ENCODE peak calls at places on chromosome 1, in four cellular contexts. W is mesothelial cell of epicardium, N is GM10248, B is esophagus squamous epithelium. P is an unnamed sample.
A peak's percentile ranks its signal among the peaks of the same experiment; 100 is the strongest.

GRCh38 chr1:153567621-153568366 is 2.1 kb upstream of the S100A2 start:
- DNase-seq in B (no peak), N (peak; percentile 12), W (no peak), P (no peak)

GRCh38 chr1:241323510-241323909 is 33.5 kb downstream of the RGS7 start:
- DNase-seq in B (no peak), W (peak; percentile 78), N (peak; percentile 10), P (no peak)

GRCh38 chr1:245179706-245180105 is 24.9 kb downstream of the KIF26B start:
- DNase-seq in W (no peak), B (no peak), N (no peak), P (no peak)

GRCh38 chr1:930633-931138 is 7.0 kb downstream of the SAMD11 start:
- DNase-seq in B (no peak), W (no peak), N (no peak), P (peak; percentile 69)

GRCh38 chr1:170049191-170049800 is 25.2 kb downstream of the KIFAP3 start:
- DNase-seq in B (no peak), N (no peak), W (no peak), P (no peak)

GRCh38 chr1:163799190-163799805 is 477.5 kb downstream of the NUF2 start:
- DNase-seq in N (no peak), W (no peak), B (no peak), P (no peak)

GRCh38 chr1:61098333-61098732 is 16.0 kb downstream of the NFIA start:
- DNase-seq in W (no peak), N (no peak), B (no peak), P (no peak)

GRCh38 chr1:23904748-23905357 is 8.3 kb downstream of the CNR2 start:
- DNase-seq in B (no peak), N (peak; percentile 52), W (no peak), P (no peak)

GRCh38 chr1:147591993-147592392 is 50.7 kb downstream of the BCL9 start:
- DNase-seq in B (no peak), W (no peak), N (no peak), P (no peak)

GRCh38 chr1:14758962-14759361 is 160.5 kb downstream of the KAZN start:
- DNase-seq in N (no peak), B (no peak), W (no peak), P (no peak)

GRCh38 chr1:206544562-206545257 is 37.4 kb downstream of the RASSF5 start:
- DNase-seq in W (peak; percentile 87), B (no peak), N (peak; percentile 85), P (peak; percentile 80)

GRCh38 chr1:95058974-95059373 is 13.8 kb downstream of the ALG14 start:
- DNase-seq in B (no peak), W (no peak), N (no peak), P (no peak)

GRCh38 chr1:24119859-24120756 is 8.2 kb upstream of the MYOM3 start:
- DNase-seq in B (no peak), W (no peak), N (no peak), P (peak; percentile 75)

GRCh38 chr1:19606817-19607706 is 37.0 kb upstream of the NBL1 start:
- DNase-seq in W (no peak), B (no peak), N (no peak), P (no peak)

GRCh38 chr1:83882906-83883305 is 116.0 kb downstream of the TTLL7 start:
- DNase-seq in B (no peak), W (no peak), N (no peak), P (no peak)
- TF ChIP-seq CTCF in B (no peak), W (no peak), N (peak; percentile 10), P (no peak)

DNA sequence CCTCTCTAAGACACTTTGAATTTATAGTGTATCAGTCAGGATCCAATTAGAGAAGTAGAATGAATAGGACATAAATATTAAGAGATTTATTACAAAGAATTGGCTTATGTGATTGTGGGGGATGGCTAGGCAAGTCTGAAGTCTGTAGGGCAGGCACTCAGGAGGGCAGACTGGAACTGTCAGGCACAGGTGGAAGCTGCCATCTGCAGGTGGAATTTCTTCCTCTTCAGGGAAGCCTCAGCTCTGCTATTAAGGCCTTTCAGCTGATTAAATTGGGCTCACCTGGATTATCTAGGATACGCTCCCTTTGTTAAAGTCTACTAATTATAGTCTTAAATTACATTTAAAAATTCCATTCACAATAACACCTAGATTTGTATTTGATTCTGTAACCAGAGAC is 92.0 kb upstream of the HAO2 start:
- DNase-seq in B (no peak), W (no peak), N (no peak), P (no peak)
- TF ChIP-seq CTCF in B (no peak), W (no peak), N (peak; percentile 33), P (no peak)

GRCh38 chr1:9313576-9313975 is 20.9 kb downstream of the SPSB1 start:
- DNase-seq in B (no peak), W (no peak), N (no peak), P (no peak)

GRCh38 chr1:9312183-9312582 is 19.5 kb downstream of the SPSB1 start:
- DNase-seq in W (no peak), N (no peak), B (no peak), P (no peak)

GRCh38 chr1:9315411-9316079 is 22.9 kb downstream of the SPSB1 start:
- DNase-seq in B (no peak), N (peak; percentile 67), W (no peak), P (no peak)

GRCh38 chr1:9314711-9315379 is 22.2 kb downstream of the SPSB1 start:
- DNase-seq in B (no peak), W (no peak), N (no peak), P (no peak)

DNA sequence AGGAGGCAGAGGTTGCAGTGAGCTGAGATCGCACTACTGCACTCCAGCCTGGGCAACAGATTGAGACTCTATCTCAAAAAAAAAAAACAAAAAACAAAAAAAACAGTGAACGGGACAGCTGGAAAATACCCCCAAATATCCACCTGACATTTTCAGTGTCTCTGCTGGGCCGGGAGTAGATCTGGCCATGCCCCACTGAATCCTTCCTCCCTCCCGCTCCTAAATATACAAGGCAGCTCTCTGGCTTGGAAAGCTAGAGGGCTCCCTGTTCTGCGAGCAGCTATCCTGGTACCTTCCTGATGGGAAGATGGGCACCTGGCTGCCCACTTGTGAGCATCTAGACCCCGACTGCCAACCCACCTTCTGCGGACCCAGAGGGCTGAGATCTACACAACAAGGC is 21.4 kb downstream of the SPSB1 start:
- DNase-seq in W (no peak), N (no peak), B (no peak), P (no peak)
- TF ChIP-seq CTCF in W (no peak), N (no peak), B (no peak), P (no peak)

GRCh38 chr1:111739222-111739983 is at the start of gene INKA2:
- DNase-seq in W (peak; percentile 64), N (peak; percentile 94), B (peak; percentile 37), P (peak; percentile 95)
- TF ChIP-seq CTCF in W (no peak), N (peak; percentile 17), B (peak; percentile 4), P (no peak)

DNA sequence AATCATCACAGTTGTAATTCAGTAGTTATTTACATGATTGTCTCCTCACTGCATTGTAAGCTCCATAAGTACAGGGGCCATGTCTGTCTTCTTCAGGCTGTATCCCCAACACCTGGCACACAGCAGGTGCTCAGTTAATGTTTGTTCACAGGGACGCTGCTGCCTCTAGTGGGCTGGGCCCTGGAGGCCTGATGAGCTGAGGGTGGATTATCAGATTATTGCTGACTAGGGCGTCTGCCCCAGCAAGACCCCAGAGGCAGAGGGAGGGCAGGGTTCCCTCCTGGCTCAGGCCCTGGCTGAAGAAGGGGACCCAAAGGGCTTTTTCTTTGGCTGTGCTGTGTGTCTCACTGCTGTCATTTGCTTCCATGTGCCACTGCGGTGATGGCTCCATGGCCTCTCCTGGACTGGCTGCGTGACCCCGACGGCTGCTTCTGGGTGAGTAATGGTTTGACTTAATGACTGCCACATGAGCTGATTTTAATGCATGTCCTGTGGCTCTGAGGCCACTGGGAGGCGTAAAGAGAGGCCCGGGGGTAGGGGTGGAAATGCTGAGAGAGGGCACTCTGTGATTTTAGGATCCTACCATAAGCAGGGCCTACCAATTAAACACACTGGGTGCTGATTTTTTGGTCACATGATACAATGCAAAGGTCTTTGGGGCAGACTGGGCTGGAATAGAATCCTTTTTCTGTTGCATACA is 20.8 kb upstream of the EPB41 start:
- DNase-seq in W (no peak), B (no peak), N (no peak), P (no peak)
- TF ChIP-seq CTCF in W (no peak), B (no peak), N (no peak), P (no peak)

P was measured in upper lobe of left lung.